ENCODE peak calls at places on chromosomes 13 and 19, in nine cellular contexts. E, O, F, B, C, U, V, J and T are unnamed samples.

GRCh38 chr19:10450853-10451609 is 30.7 kb downstream of the PDE4A start:
- DNase-seq in E (no peak), O (no peak), F (no peak), B (no peak), C (no peak), U (no peak), V (peak; percentile 60), J (no peak), T (no peak)

GRCh38 chr19:5563941-5564612 is 3.7 kb downstream of the TINCR start:
- DNase-seq in E (no peak), O (no peak), F (no peak), B (no peak), C (peak; percentile 77), U (no peak), V (peak; percentile 47), J (no peak), T (no peak)

GRCh38 chr19:14517840-14518505 is at the start of gene DNAJB1:
- DNase-seq in E (peak; percentile 85), O (peak; percentile 96), F (peak; percentile 89), B (peak; percentile 75), C (peak; percentile 93), U (peak; percentile 78), V (peak; percentile 71), J (peak; percentile 83), T (peak; percentile 92)

GRCh38 chr19:40609561-40610395 is 8.6 kb downstream of the LTBP4 start:
- DNase-seq in E (peak; percentile 87), O (peak; percentile 97), F (peak; percentile 95), B (peak; percentile 71), C (peak; percentile 92), U (peak; percentile 89), V (peak; percentile 82), J (peak; percentile 96), T (peak; percentile 91)

GRCh38 chr13:99310382-99311031 is 3.3 kb upstream of the GPR183 start:
- DNase-seq in E (no peak), O (no peak), F (no peak), B (peak; percentile 86), C (no peak), U (no peak), V (no peak), J (no peak), T (no peak)

GRCh38 chr13:110445722-110446569 is 115.6 kb downstream of the RAB20 start:
- DNase-seq in E (no peak), O (no peak), F (no peak), B (no peak), C (peak; percentile 75), U (no peak), V (no peak), J (no peak), T (no peak)

GRCh38 chr13:100096526-100096925 is 7.6 kb downstream of the PCCA start:
- DNase-seq in E (no peak), O (no peak), F (no peak), B (no peak), C (no peak), U (no peak), V (no peak), J (no peak), T (no peak)

GRCh38 chr13:44844786-44845185 is 144.5 kb downstream of the NUFIP1 start:
- DNase-seq in E (no peak), O (no peak), F (no peak), B (no peak), C (peak; percentile 58), U (no peak), V (no peak), J (no peak), T (no peak)

GRCh38 chr13:110453767-110454166 is 107.8 kb downstream of the RAB20 start:
- DNase-seq in E (no peak), O (no peak), F (no peak), B (no peak), C (no peak), U (no peak), V (no peak), J (no peak), T (no peak)

GRCh38 chr13:29428310-29428991 is 167.0 kb downstream of the SLC7A1 start:
- DNase-seq in E (no peak), O (no peak), F (no peak), B (peak; percentile 24), C (peak; percentile 58), U (peak; percentile 87), V (no peak), J (no peak), T (no peak)

GRCh38 chr19:46818812-46819211 is 30.4 kb upstream of the SLC1A5 start:
- DNase-seq in E (no peak), O (no peak), F (no peak), B (peak; percentile 10), C (no peak), U (no peak), V (peak; percentile 64), J (no peak), T (no peak)

GRCh38 chr13:87147076-87147475 is 524.1 kb upstream of the SLITRK5 start:
- DNase-seq in E (no peak), O (no peak), F (no peak), B (peak; percentile 67), C (peak; percentile 25), U (no peak), V (no peak), J (no peak), T (no peak)

GRCh38 chr19:11138659-11139526 is 16.7 kb downstream of the SPC24 start:
- DNase-seq in E (peak; percentile 87), O (peak; percentile 88), F (peak; percentile 61), B (peak; percentile 80), C (peak; percentile 57), U (peak; percentile 42), V (peak; percentile 85), J (peak; percentile 68), T (no peak)

GRCh38 chr13:67070306-67070705 is 159.8 kb downstream of the PCDH9 start:
- DNase-seq in E (no peak), O (no peak), F (no peak), B (no peak), C (no peak), U (peak; percentile 15), V (no peak), J (no peak), T (no peak)

GRCh38 chr13:23858586-23858985 is 30.6 kb downstream of the MIPEP start:
- DNase-seq in E (no peak), O (no peak), F (no peak), B (no peak), C (no peak), U (no peak), V (no peak), J (no peak), T (no peak)

GRCh38 chr13:99265823-99266426 is 7.7 kb upstream of the GPR18 start:
- DNase-seq in E (no peak), O (no peak), F (no peak), B (peak; percentile 41), C (peak; percentile 26), U (peak; percentile 58), V (peak; percentile 48), J (no peak), T (no peak)

GRCh38 chr19:2841858-2842574 is 741 bp downstream of the ZNF555 start:
- DNase-seq in E (no peak), O (peak; percentile 82), F (no peak), B (no peak), C (no peak), U (peak; percentile 5), V (no peak), J (no peak), T (no peak)

GRCh38 chr19:47436712-47437401 is 17.5 kb upstream of the MEIS3 start:
- DNase-seq in E (peak; percentile 77), O (peak; percentile 92), F (peak; percentile 84), B (peak; percentile 30), C (peak; percentile 55), U (peak; percentile 83), V (peak; percentile 78), J (peak; percentile 91), T (peak; percentile 85)

GRCh38 chr13:39196957-39197644 is 158.8 kb downstream of the NHLRC3 start:
- DNase-seq in E (no peak), O (no peak), F (no peak), B (peak; percentile 1), C (no peak), U (no peak), V (no peak), J (no peak), T (no peak)
- TF ChIP-seq CTCF in E (no peak), O (no peak), F (no peak), B (no peak), C (no peak), U (no peak), V (no peak), J (no peak), T (no peak)

GRCh38 chr19:38004100-38004504 is 97.1 kb downstream of the SIPA1L3 start:
- DNase-seq in E (no peak), O (no peak), F (no peak), B (peak; percentile 76), C (no peak), U (no peak), V (no peak), J (no peak), T (no peak)
- H3K4me1 ChIP-seq in E (peaks cover 16% of the 10 kb centered on the region), O (peaks cover 15% of the 10 kb centered on the region), F (peaks cover 39% of the 10 kb centered on the region), B (peaks cover 19% of the 10 kb centered on the region), C (peaks cover 42% of the 10 kb centered on the region), U (peaks cover 5% of the 10 kb centered on the region), V (peaks cover 22% of the 10 kb centered on the region), J (peaks cover 16% of the 10 kb centered on the region), T (no peaks in the 10 kb centered on the region)

DNA sequence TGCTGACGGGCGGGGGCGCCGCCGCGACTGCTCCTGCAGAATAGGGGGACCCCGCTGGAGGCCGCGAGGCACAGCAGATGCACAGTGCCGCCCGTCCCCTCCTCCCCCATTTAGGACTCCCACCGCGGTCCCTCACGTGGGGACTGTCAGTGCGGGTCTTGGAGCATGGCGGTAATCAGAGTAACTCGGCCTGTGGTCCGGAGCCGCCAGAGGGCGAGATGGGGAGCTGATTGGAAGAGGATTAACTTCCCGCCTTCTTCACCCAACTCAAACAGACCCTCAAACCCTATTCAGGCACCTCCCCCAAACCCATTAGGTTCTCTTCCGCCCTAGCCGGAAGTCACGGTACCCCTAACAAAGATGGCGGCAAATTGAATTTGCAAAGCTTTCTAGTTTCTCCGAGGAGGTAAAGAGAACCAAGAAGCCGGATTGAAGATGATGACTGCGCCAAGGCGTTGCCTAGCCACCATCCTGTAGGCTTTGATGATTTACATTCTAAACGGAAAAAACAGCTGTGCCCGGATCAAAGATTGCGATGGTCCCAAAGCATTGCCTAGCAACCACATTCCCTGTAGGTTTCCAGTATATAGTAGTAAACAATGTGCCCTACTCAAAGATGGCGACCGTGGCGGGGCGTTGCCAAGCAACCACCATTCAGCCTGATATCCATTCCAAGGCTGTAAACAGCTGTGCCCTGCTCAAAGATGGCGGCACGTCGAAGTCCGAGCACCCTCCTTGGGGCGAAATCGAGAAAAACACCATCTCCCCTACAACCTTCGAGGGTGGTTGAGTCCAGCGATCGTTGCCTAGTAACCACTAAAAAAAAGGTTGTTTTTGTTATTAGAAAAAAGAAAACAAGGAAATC is at the start of gene FUZ:
- DNase-seq in E (peak; percentile 97), O (peak; percentile 97), F (peak; percentile 98), B (peak; percentile 99), C (peak; percentile 94), U (peak; percentile 98), V (peak; percentile 99), J (peak; percentile 97), T (peak; percentile 94)
- TF ChIP-seq CTCF in E (no peak), O (no peak), F (peak; percentile 36), B (peak; percentile 32), C (no peak), U (peak; percentile 41), V (peak; percentile 64), J (no peak), T (peak; percentile 16)

DNA sequence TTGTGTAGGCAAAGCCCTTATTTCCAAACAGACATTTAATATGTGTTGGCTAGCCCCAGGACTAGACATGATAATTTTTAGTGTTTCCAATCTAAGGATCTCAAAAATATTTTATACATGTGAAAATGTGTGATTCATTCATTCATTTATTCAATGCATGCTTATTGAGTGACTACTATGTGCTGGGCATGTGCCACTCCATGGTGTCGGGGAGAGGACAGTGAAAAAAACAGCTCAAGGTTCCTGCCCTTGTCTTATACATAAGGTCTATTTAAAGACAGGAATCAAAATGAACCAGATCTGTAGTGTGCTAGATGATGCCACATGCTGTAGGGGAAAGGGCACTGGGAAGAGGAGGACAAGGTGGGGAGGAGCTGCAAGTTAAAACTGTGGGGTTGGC is 36.5 kb downstream of the GJA3 start:
- DNase-seq in E (no peak), O (no peak), F (no peak), B (no peak), C (no peak), U (no peak), V (no peak), J (no peak), T (no peak)
- H3K4me1 ChIP-seq in E (peaks cover 17% of the 10 kb centered on the region), O (peaks cover 10% of the 10 kb centered on the region), F (peaks cover 12% of the 10 kb centered on the region), B (peaks cover 12% of the 10 kb centered on the region), C (peaks cover 20% of the 10 kb centered on the region), U (peaks cover 39% of the 10 kb centered on the region), V (peaks cover 16% of the 10 kb centered on the region), J (peaks cover 17% of the 10 kb centered on the region), T (no peaks in the 10 kb centered on the region)